ENCODE peak calls at places on chromosomes 13 and 19, in five cellular contexts. P is naive B cell, X is NCI-H446, G is M059J, U is NAMALWA. B is an unnamed sample.

GRCh38 chr19:2207991-2208860 is 27.9 kb downstream of the PLEKHJ1 start:
- DNase-seq in P (no peak), X (no peak), G (no peak), U (peak; percentile 50), B (no peak)

GRCh38 chr13:24043590-24044350 is 116.8 kb upstream of the SPATA13 start:
- DNase-seq in P (no peak), X (no peak), G (peak; percentile 13), U (no peak), B (no peak)

GRCh38 chr13:81487151-81487550 is 1146.2 kb upstream of the SPRY2 start:
- DNase-seq in P (no peak), X (no peak), G (no peak), U (peak; percentile 49), B (no peak)

GRCh38 chr13:91955546-91956355 is 557.3 kb downstream of the GPC5 start:
- DNase-seq in P (no peak), X (no peak), G (no peak), U (no peak), B (no peak)

GRCh38 chr13:38386421-38386820 is 36.8 kb downstream of the UFM1 start:
- DNase-seq in P (no peak), X (no peak), G (no peak), U (no peak), B (no peak)

GRCh38 chr19:41478171-41478570 is 35.2 kb downstream of the ERICH4 start:
- DNase-seq in P (no peak), X (no peak), G (no peak), U (no peak), B (no peak)

GRCh38 chr19:45978156-45978555 is 4.5 kb upstream of the NOVA2 start:
- DNase-seq in P (no peak), X (no peak), G (no peak), U (no peak), B (no peak)

GRCh38 chr13:75353786-75354193 is 128.2 kb downstream of the TBC1D4 start:
- DNase-seq in P (no peak), X (no peak), G (no peak), U (no peak), B (no peak)

GRCh38 chr19:50477751-50478515 is 1.3 kb upstream of the GARIN5A start:
- DNase-seq in P (no peak), X (no peak), G (no peak), U (no peak), B (no peak)

GRCh38 chr19:38155453-38155852 is 68.6 kb downstream of the DPF1 start:
- DNase-seq in P (no peak), X (no peak), G (no peak), U (no peak), B (no peak)

GRCh38 chr19:18145391-18145999 is 7.5 kb upstream of the PIK3R2 start:
- DNase-seq in P (no peak), X (no peak), G (no peak), U (no peak), B (no peak)

GRCh38 chr19:47885067-47885463 is 1.1 kb downstream of the SULT2A1 start:
- DNase-seq in P (no peak), X (no peak), G (no peak), U (no peak), B (no peak)

GRCh38 chr13:59182241-59182640 is 981.5 kb downstream of the DIAPH3 start:
- DNase-seq in P (no peak), X (no peak), G (no peak), U (no peak), B (no peak)

GRCh38 chr13:98351636-98352035 is 174.6 kb upstream of the RNF113B start:
- DNase-seq in P (no peak), X (no peak), G (no peak), U (no peak), B (no peak)

GRCh38 chr19:6023085-6023682 is 45.2 kb upstream of the RANBP3 start:
- DNase-seq in P (no peak), X (no peak), G (peak; percentile 78), U (no peak), B (no peak)

GRCh38 chr19:2561895-2562294 is 86.0 kb downstream of the GADD45B start:
- DNase-seq in P (peak; percentile 74), X (no peak), G (no peak), U (peak; percentile 90), B (peak; percentile 50)

GRCh38 chr13:112714772-112715569 is 25.1 kb downstream of the ATP11A start:
- DNase-seq in P (no peak), X (no peak), G (no peak), U (no peak), B (no peak)

GRCh38 chr13:40664100-40665060 is 2.1 kb downstream of the FOXO1 start:
- DNase-seq in P (peak; percentile 67), X (no peak), G (peak; percentile 33), U (peak; percentile 89), B (peak; percentile 64)

GRCh38 chr13:86020350-86021002 is 221.3 kb upstream of the SLITRK6 start:
- DNase-seq in P (no peak), X (no peak), G (peak; percentile 9), U (no peak), B (no peak)

GRCh38 chr19:16654151-16654550 is 5.8 kb downstream of the SMIM7 start:
- DNase-seq in P (no peak), X (no peak), G (peak; percentile 18), U (peak; percentile 36), B (no peak)